ENCODE peak calls at places on chromosomes 12 and 14, in ten cellular contexts. T is right cardiac atrium; P is tibial artery; K is CD4-positive, alpha-beta memory T cell; R is upper lobe of right lung; E is IMR-90; Z is trophoblast cell; Q is stomach; I is astrocyte; U is gastrocnemius medialis. W is an unnamed sample.

GRCh38 chr12:124432376-124432775 is 135.0 kb downstream of the NCOR2 start:
- DNase-seq in T (no peak), P (no peak), K (no peak), R (no peak), E (no peak), Z (no peak), Q (no peak), I (no peak), U (no peak), W (no peak)

GRCh38 chr14:53180272-53181221 is 27.4 kb upstream of the DDHD1 start:
- DNase-seq in T (no peak), P (no peak), K (peak; percentile 77), R (no peak), E (peak; percentile 32), Z (peak; percentile 27), Q (no peak), I (no peak), U (no peak), W (no peak)

GRCh38 chr14:88037270-88037669 is 32.3 kb downstream of the GPR65 start:
- DNase-seq in T (no peak), P (no peak), K (no peak), R (no peak), E (no peak), Z (no peak), Q (no peak), I (no peak), U (no peak), W (no peak)

GRCh38 chr12:121214171-121214777 is 4.3 kb downstream of the P2RX4 start:
- DNase-seq in T (no peak), P (no peak), K (peak; percentile 50), R (no peak), E (peak; percentile 42), Z (peak; percentile 83), Q (no peak), I (peak; percentile 78), U (no peak), W (no peak)

GRCh38 chr14:61662437-61663311 is 32.6 kb upstream of the HIF1A start:
- DNase-seq in T (no peak), P (no peak), K (peak; percentile 78), R (no peak), E (peak; percentile 75), Z (peak; percentile 65), Q (peak; percentile 35), I (peak; percentile 81), U (no peak), W (no peak)

GRCh38 chr12:119649202-119649808 is 18.6 kb upstream of the PRKAB1 start:
- DNase-seq in T (no peak), P (no peak), K (no peak), R (no peak), E (no peak), Z (no peak), Q (no peak), I (no peak), U (no peak), W (peak; percentile 58)

GRCh38 chr12:389138-390096 is at the start of gene KDM5A:
- DNase-seq in T (peak; percentile 94), P (peak; percentile 81), K (peak; percentile 94), R (peak; percentile 94), E (peak; percentile 94), Z (peak; percentile 96), Q (peak; percentile 92), I (peak; percentile 96), U (peak; percentile 82), W (peak; percentile 95)

GRCh38 chr14:71050227-71050823 is 143.1 kb downstream of the PCNX1 start:
- DNase-seq in T (no peak), P (no peak), K (no peak), R (no peak), E (peak; percentile 20), Z (peak; percentile 34), Q (no peak), I (no peak), U (no peak), W (no peak)

GRCh38 chr14:24329736-24330135 is 5.1 kb downstream of the ADCY4 start:
- DNase-seq in T (peak; percentile 85), P (peak; percentile 57), K (peak; percentile 87), R (peak; percentile 89), E (no peak), Z (peak; percentile 29), Q (peak; percentile 62), I (no peak), U (no peak), W (no peak)

GRCh38 chr12:4164591-4165558 is 108.7 kb upstream of the CCND2 start:
- DNase-seq in T (peak; percentile 76), P (peak; percentile 29), K (peak; percentile 59), R (peak; percentile 66), E (peak; percentile 75), Z (no peak), Q (peak; percentile 34), I (peak; percentile 59), U (no peak), W (peak; percentile 95)

GRCh38 chr14:102417646-102418045 is 54.9 kb downstream of the TECPR2 start:
- DNase-seq in T (no peak), P (no peak), K (no peak), R (no peak), E (no peak), Z (no peak), Q (no peak), I (no peak), U (no peak), W (no peak)
- H3K27ac ChIP-seq in T (no peak overlapping the region), P (no peak overlapping the region), K (no peak overlapping the region), R (no peak overlapping the region), E (no peak overlapping the region), Z (no peak overlapping the region), Q (no peak overlapping the region), I (no peak overlapping the region), U (no peak overlapping the region), W (no peak overlapping the region)

DNA sequence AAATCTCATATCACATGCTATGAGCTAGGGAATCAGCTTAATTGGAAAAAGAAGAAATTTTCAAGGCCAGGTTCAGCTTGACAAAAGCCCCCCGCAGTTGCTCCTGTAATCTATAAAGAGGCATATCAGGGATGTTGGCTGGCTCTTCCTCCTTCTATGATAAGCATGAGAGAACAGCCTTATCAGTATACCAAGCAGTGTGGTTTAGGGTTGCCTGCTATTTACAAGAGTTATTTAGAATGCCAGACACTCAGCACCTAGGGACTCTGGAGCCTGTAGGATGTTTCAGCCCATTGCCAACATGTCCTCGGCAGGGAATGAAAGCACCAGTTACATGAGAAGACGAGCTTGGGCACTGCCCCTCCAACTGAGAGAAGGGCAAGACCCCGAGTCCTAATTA is 89.5 kb upstream of the TMPO start:
- DNase-seq in T (no peak), P (no peak), K (no peak), R (no peak), E (no peak), Z (no peak), Q (no peak), I (no peak), U (no peak), W (no peak)
- H3K4me3 ChIP-seq in T (no peak overlapping the region), P (no peak overlapping the region), K (no peak overlapping the region), R (no peak overlapping the region), E (no peak overlapping the region), Z (no peak overlapping the region), Q (no peak overlapping the region), I (no peak overlapping the region), U (no peak overlapping the region), W (no peak overlapping the region)

GRCh38 chr14:56905282-56905681 is 95.0 kb upstream of the OTX2 start:
- DNase-seq in T (no peak), P (no peak), K (no peak), R (no peak), E (no peak), Z (no peak), Q (no peak), I (no peak), U (no peak), W (no peak)
- H3K4me1 ChIP-seq in T (no peaks in the 10 kb centered on the region), P (no peaks in the 10 kb centered on the region), K (no peaks in the 10 kb centered on the region), R (no peaks in the 10 kb centered on the region), E (no peaks in the 10 kb centered on the region), Z (no peaks in the 10 kb centered on the region), Q (no peaks in the 10 kb centered on the region), I (no peaks in the 10 kb centered on the region), U (no peaks in the 10 kb centered on the region), W (no peaks in the 10 kb centered on the region)

GRCh38 chr14:96398432-96398831 is 6.5 kb downstream of the AK7 start:
- DNase-seq in T (no peak), P (no peak), K (no peak), R (no peak), E (no peak), Z (no peak), Q (no peak), I (no peak), U (no peak), W (no peak)

GRCh38 chr14:96391293-96392118 is 422 bp upstream of the AK7 start:
- DNase-seq in T (peak; percentile 98), P (peak; percentile 94), K (peak; percentile 98), R (peak; percentile 99), E (peak; percentile 90), Z (peak; percentile 97), Q (peak; percentile 98), I (peak; percentile 77), U (peak; percentile 96), W (peak; percentile 93)

GRCh38 chr14:96390965-96391292 is 999 bp upstream of the AK7 start:
- DNase-seq in T (no peak), P (no peak), K (no peak), R (no peak), E (no peak), Z (no peak), Q (no peak), I (no peak), U (no peak), W (no peak)

GRCh38 chr14:96394047-96394815 is 2.3 kb downstream of the AK7 start:
- DNase-seq in T (no peak), P (no peak), K (no peak), R (no peak), E (no peak), Z (no peak), Q (no peak), I (no peak), U (no peak), W (no peak)

GRCh38 chr14:96393292-96393691 is 1.4 kb downstream of the AK7 start:
- DNase-seq in T (no peak), P (no peak), K (no peak), R (no peak), E (no peak), Z (no peak), Q (no peak), I (no peak), U (no peak), W (no peak)
- H3K27ac ChIP-seq in T (no peak overlapping the region), P (no peak overlapping the region), K (no peak overlapping the region), R (no peak overlapping the region), E (no peak overlapping the region), Z (no peak overlapping the region), Q (no peak overlapping the region), I (no peak overlapping the region), U (no peak overlapping the region), W (no peak overlapping the region)